ENCODE peak calls at places on chromosome 7, in nine cellular contexts. V, C, A, B, N, O, Q, F and E are unnamed samples.

GRCh38 chr7:44122529-44122928 is 819 bp downstream of the POLD2 start:
- DNase-seq in V (no peak), C (no peak), A (no peak), B (no peak), N (no peak), O (no peak), Q (no peak), F (no peak), E (no peak)

GRCh38 chr7:14748461-14748860 is 154.1 kb downstream of the DGKB start:
- DNase-seq in V (peak), C (no peak), A (no peak), B (no peak), N (peak), O (peak), Q (peak), F (peak), E (no peak)

GRCh38 chr7:74306737-74307469 is 17.7 kb downstream of the CLIP2 start:
- DNase-seq in V (peak), C (no peak), A (peak), B (no peak), N (peak), O (peak), Q (peak), F (peak), E (peak)

GRCh38 chr7:37921340-37921805 is 933 bp downstream of the EPDR1 start:
- DNase-seq in V (no peak), C (peak), A (peak), B (peak), N (no peak), O (no peak), Q (no peak), F (peak), E (peak)

GRCh38 chr7:116522247-116522646 is 2.6 kb upstream of the CAV1 start:
- DNase-seq in V (peak), C (no peak), A (no peak), B (peak), N (peak), O (peak), Q (peak), F (peak), E (no peak)

GRCh38 chr7:69564454-69565417 is 33.5 kb upstream of the AUTS2 start:
- DNase-seq in V (no peak), C (no peak), A (peak), B (no peak), N (peak), O (no peak), Q (peak), F (peak), E (no peak)

GRCh38 chr7:16708496-16708895 is 45.1 kb upstream of the TSPAN13 start:
- DNase-seq in V (no peak), C (no peak), A (no peak), B (no peak), N (no peak), O (no peak), Q (peak), F (peak), E (no peak)

GRCh38 chr7:139495726-139496125 is 12.3 kb upstream of the KLRG2 start:
- DNase-seq in V (no peak), C (no peak), A (no peak), B (no peak), N (no peak), O (no peak), Q (no peak), F (no peak), E (no peak)

GRCh38 chr7:70343519-70343918 is 745.2 kb downstream of the AUTS2 start:
- DNase-seq in V (no peak), C (no peak), A (no peak), B (no peak), N (no peak), O (no peak), Q (no peak), F (no peak), E (no peak)

GRCh38 chr7:148753224-148753623 is 54.5 kb downstream of the CUL1 start:
- DNase-seq in V (no peak), C (no peak), A (no peak), B (no peak), N (peak), O (no peak), Q (peak), F (peak), E (no peak)

GRCh38 chr7:5629941-5630340 is 151.5 kb downstream of the RNF216 start:
- DNase-seq in V (peak), C (no peak), A (no peak), B (peak), N (peak), O (no peak), Q (peak), F (peak), E (no peak)

GRCh38 chr7:56287429-56288138 is 171.4 kb upstream of the NUPR2 start:
- DNase-seq in V (no peak), C (peak), A (peak), B (no peak), N (no peak), O (no peak), Q (no peak), F (no peak), E (no peak)

GRCh38 chr7:91945476-91945875 is 4.8 kb downstream of the AKAP9 start:
- DNase-seq in V (no peak), C (no peak), A (no peak), B (no peak), N (peak), O (no peak), Q (peak), F (peak), E (no peak)

GRCh38 chr7:129768614-129769399 is 157.3 kb downstream of the NRF1 start:
- DNase-seq in V (no peak), C (no peak), A (no peak), B (no peak), N (no peak), O (no peak), Q (no peak), F (no peak), E (no peak)

GRCh38 chr7:23043441-23043840 is 29.5 kb upstream of the HYCC1 start:
- DNase-seq in V (no peak), C (no peak), A (no peak), B (no peak), N (no peak), O (no peak), Q (no peak), F (no peak), E (no peak)

GRCh38 chr7:90006988-90007387 is 147.3 kb upstream of the STEAP1 start:
- DNase-seq in V (no peak), C (no peak), A (no peak), B (no peak), N (no peak), O (no peak), Q (no peak), F (no peak), E (no peak)

GRCh38 chr7:116779222-116779621 is 83.2 kb upstream of the CAPZA2 start:
- DNase-seq in V (no peak), C (no peak), A (no peak), B (no peak), N (no peak), O (no peak), Q (no peak), F (no peak), E (no peak)

GRCh38 chr7:29878081-29878688 is 71.9 kb downstream of the WIPF3 start:
- DNase-seq in V (peak), C (no peak), A (no peak), B (no peak), N (peak), O (peak), Q (peak), F (peak), E (peak)

GRCh38 chr7:95676691-95677090 is 80.4 kb upstream of the PDK4 start:
- DNase-seq in V (no peak), C (no peak), A (no peak), B (no peak), N (no peak), O (no peak), Q (no peak), F (no peak), E (no peak)

GRCh38 chr7:18778594-18778993 is 283.0 kb downstream of the HDAC9 start:
- DNase-seq in V (no peak), C (no peak), A (no peak), B (no peak), N (no peak), O (peak), Q (peak), F (peak), E (no peak)

GRCh38 chr7:132030883-132031282 is 474.5 kb upstream of the PODXL start:
- DNase-seq in V (peak), C (no peak), A (no peak), B (no peak), N (no peak), O (no peak), Q (no peak), F (no peak), E (no peak)

GRCh38 chr7:142375710-142376313 is 118.0 kb upstream of the PRSS58 start:
- DNase-seq in V (peak), C (no peak), A (no peak), B (peak), N (no peak), O (no peak), Q (no peak), F (no peak), E (peak)

GRCh38 chr7:70557281-70557680 is 574.7 kb upstream of the GALNT17 start:
- DNase-seq in V (no peak), C (no peak), A (no peak), B (no peak), N (no peak), O (no peak), Q (no peak), F (no peak), E (no peak)

GRCh38 chr7:70706204-70706603 is 425.7 kb upstream of the GALNT17 start:
- DNase-seq in V (no peak), C (no peak), A (no peak), B (peak), N (no peak), O (no peak), Q (no peak), F (no peak), E (no peak)

GRCh38 chr7:141262101-141262819 is 188.4 kb downstream of the TMEM178B start:
- DNase-seq in V (no peak), C (no peak), A (no peak), B (peak), N (no peak), O (no peak), Q (no peak), F (peak), E (no peak)

GRCh38 chr7:43785425-43785824 is 26.9 kb downstream of the BLVRA start:
- DNase-seq in V (peak), C (peak), A (no peak), B (no peak), N (peak), O (peak), Q (peak), F (peak), E (no peak)

GRCh38 chr7:94556028-94556427 is 46.4 kb downstream of the CASD1 start:
- DNase-seq in V (no peak), C (no peak), A (no peak), B (no peak), N (no peak), O (no peak), Q (no peak), F (no peak), E (no peak)

GRCh38 chr7:39099146-39099545 is 121.4 kb downstream of the POU6F2 start:
- DNase-seq in V (no peak), C (no peak), A (no peak), B (no peak), N (no peak), O (no peak), Q (no peak), F (no peak), E (no peak)

GRCh38 chr7:8014399-8014798 is 45.8 kb downstream of the GLCCI1 start:
- DNase-seq in V (no peak), C (no peak), A (no peak), B (no peak), N (no peak), O (no peak), Q (no peak), F (no peak), E (no peak)

GRCh38 chr7:156666368-156667109 is 26.0 kb downstream of the RNF32 start:
- DNase-seq in V (no peak), C (no peak), A (no peak), B (no peak), N (no peak), O (no peak), Q (no peak), F (no peak), E (no peak)

GRCh38 chr7:20238754-20239324 is 21.7 kb upstream of the MACC1 start:
- DNase-seq in V (no peak), C (peak), A (no peak), B (no peak), N (no peak), O (no peak), Q (peak), F (no peak), E (no peak)

GRCh38 chr7:27150568-27151340 is 1.6 kb downstream of the HOXA3 start:
- DNase-seq in V (peak), C (peak), A (peak), B (peak), N (peak), O (no peak), Q (peak), F (peak), E (peak)

GRCh38 chr7:157355784-157356511 is 19.1 kb downstream of the DNAJB6 start:
- DNase-seq in V (peak), C (peak), A (peak), B (no peak), N (no peak), O (no peak), Q (peak), F (no peak), E (no peak)

GRCh38 chr7:141702047-141702567 is at the start of gene DENND11:
- DNase-seq in V (peak), C (peak), A (peak), B (peak), N (peak), O (no peak), Q (peak), F (no peak), E (peak)

GRCh38 chr7:157000047-157000726 is 10.3 kb downstream of the MNX1 start:
- DNase-seq in V (no peak), C (no peak), A (no peak), B (peak), N (no peak), O (no peak), Q (no peak), F (no peak), E (no peak)

GRCh38 chr7:30845426-30846135 is 66.1 kb upstream of the AQP1 start:
- DNase-seq in V (peak), C (peak), A (no peak), B (no peak), N (peak), O (no peak), Q (peak), F (no peak), E (peak)

GRCh38 chr7:44155191-44156185 is 14.4 kb upstream of the MYL7 start:
- DNase-seq in V (no peak), C (no peak), A (no peak), B (peak), N (no peak), O (no peak), Q (no peak), F (no peak), E (no peak)

GRCh38 chr7:47759056-47759706 is 177.3 kb upstream of the TNS3 start:
- DNase-seq in V (peak), C (no peak), A (no peak), B (no peak), N (no peak), O (no peak), Q (peak), F (no peak), E (no peak)
- TF ChIP-seq CTCF in V (no peak), C (no peak), A (no peak), B (peak), N (peak), O (peak), Q (peak), F (peak), E (no peak)

GRCh38 chr7:4450483-4450882 is 231.6 kb upstream of the FOXK1 start:
- DNase-seq in V (no peak), C (no peak), A (no peak), B (no peak), N (no peak), O (no peak), Q (no peak), F (no peak), E (no peak)
- TF ChIP-seq CTCF in V (no peak), C (no peak), A (no peak), B (peak), N (no peak), O (no peak), Q (no peak), F (no peak), E (no peak)

GRCh38 chr7:45456105-45456504 is 118.1 kb upstream of the ADCY1 start:
- DNase-seq in V (no peak), C (no peak), A (no peak), B (no peak), N (no peak), O (no peak), Q (no peak), F (no peak), E (no peak)

GRCh38 chr7:45456747-45457146 is 117.4 kb upstream of the ADCY1 start:
- DNase-seq in V (no peak), C (no peak), A (no peak), B (no peak), N (no peak), O (no peak), Q (no peak), F (no peak), E (no peak)

GRCh38 chr7:45457591-45457990 is 116.6 kb upstream of the ADCY1 start:
- DNase-seq in V (no peak), C (no peak), A (no peak), B (no peak), N (no peak), O (no peak), Q (no peak), F (no peak), E (no peak)

GRCh38 chr7:45460379-45460778 is 113.8 kb upstream of the ADCY1 start:
- DNase-seq in V (no peak), C (no peak), A (no peak), B (no peak), N (no peak), O (no peak), Q (no peak), F (no peak), E (no peak)

GRCh38 chr7:45461014-45461413 is 113.2 kb upstream of the ADCY1 start:
- DNase-seq in V (no peak), C (no peak), A (no peak), B (no peak), N (no peak), O (no peak), Q (no peak), F (no peak), E (no peak)
- TF ChIP-seq CTCF in V (no peak), C (no peak), A (no peak), B (no peak), N (no peak), O (no peak), Q (no peak), F (no peak), E (no peak)

DNA sequence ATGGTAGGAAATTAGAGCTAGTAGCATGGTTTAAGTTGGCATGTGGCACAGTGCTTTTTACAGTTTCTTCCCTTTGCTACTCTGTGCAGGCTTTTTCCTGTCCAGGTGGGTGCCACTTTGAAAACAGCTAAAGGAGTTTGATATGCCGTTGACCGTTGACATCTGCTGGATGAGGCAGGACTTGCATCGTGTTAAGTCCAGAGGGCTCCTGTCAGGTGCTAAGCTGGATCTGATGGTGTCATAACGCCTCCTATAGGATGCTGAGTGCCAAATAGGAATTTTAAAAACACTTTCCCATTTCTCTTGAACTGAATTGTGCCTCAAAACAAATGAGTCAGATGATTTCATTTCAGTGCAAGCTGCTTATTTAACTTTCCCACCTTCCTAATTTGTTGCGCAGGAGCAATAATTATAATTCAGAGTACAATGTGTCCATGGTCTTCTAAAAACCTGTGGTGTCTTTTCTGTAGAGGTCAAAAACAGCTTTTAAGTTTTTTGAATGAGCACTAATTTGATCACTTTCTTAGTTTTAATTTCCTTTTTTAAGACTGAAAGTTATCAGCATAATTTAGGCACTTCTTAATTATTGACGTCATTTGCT is 178.3 kb downstream of the CDCA7L start:
- DNase-seq in V (peak), C (peak), A (no peak), B (peak), N (peak), O (peak), Q (peak), F (peak), E (peak)
- TF ChIP-seq CTCF in V (peak), C (peak), A (peak), B (peak), N (peak), O (peak), Q (peak), F (peak), E (peak)